ENCODE peak calls at places on chromosomes 3 and 15, in four cellular contexts. Y is IMR-90, G is GM12878, O is H1. X is an unnamed sample.

GRCh38 chr3:74127261-74127660 is 487.2 kb downstream of the CNTN3 start:
- DNase-seq in G (no peak), O (no peak), Y (no peak), X (no peak)

GRCh38 chr3:14169871-14170270 is 8.5 kb downstream of the XPC start:
- DNase-seq in G (no peak), Y (peak; percentile 18), O (no peak), X (no peak)

GRCh38 chr3:186570941-186571643 is 572 bp downstream of the DNAJB11 start:
- DNase-seq in Y (no peak), G (no peak), O (no peak), X (no peak)

GRCh38 chr3:101984356-101984755 is 135.0 kb downstream of the NFKBIZ start:
- DNase-seq in O (no peak), Y (no peak), G (no peak), X (no peak)

GRCh38 chr15:68583321-68583720 is 4.5 kb downstream of the CORO2B start:
- DNase-seq in G (no peak), O (no peak), Y (no peak), X (no peak)

GRCh38 chr3:31802981-31803380 is 178.1 kb downstream of the OSBPL10 start:
- DNase-seq in G (no peak), O (no peak), Y (no peak), X (no peak)

GRCh38 chr3:23653647-23654525 is 151.9 kb upstream of the UBE2E1 start:
- DNase-seq in Y (no peak), O (no peak), G (peak; percentile 97), X (no peak)

GRCh38 chr15:92617197-92618037 is 38.2 kb downstream of the FAM174B start:
- DNase-seq in G (no peak), Y (peak; percentile 57), O (no peak), X (peak; percentile 90)

GRCh38 chr15:68652141-68652540 is 73.3 kb downstream of the CORO2B start:
- DNase-seq in O (no peak), G (no peak), Y (no peak), X (no peak)

GRCh38 chr15:92822216-92823144 is 77.6 kb upstream of the CHD2 start:
- DNase-seq in O (no peak), Y (no peak), G (no peak), X (no peak)

GRCh38 chr3:124034016-124034808 is 42.3 kb upstream of the ROPN1 start:
- DNase-seq in O (no peak), Y (no peak), G (no peak), X (peak; percentile 12)

GRCh38 chr3:180199396-180199795 is 162.7 kb upstream of the PEX5L start:
- DNase-seq in Y (no peak), G (no peak), O (no peak), X (no peak)

GRCh38 chr3:49257187-49257586 is 19.8 kb downstream of the C3orf62 start:
- DNase-seq in Y (no peak), O (no peak), G (no peak), X (no peak)

GRCh38 chr15:63608989-63609388 is 11.8 kb downstream of the FBXL22 start:
- DNase-seq in G (no peak), Y (no peak), O (no peak), X (no peak)

GRCh38 chr3:37526511-37526910 is 335.2 kb upstream of the CTDSPL start:
- DNase-seq in G (no peak), O (no peak), Y (peak; percentile 66), X (no peak)

GRCh38 chr3:10560060-10560861 is 54.9 kb upstream of the ATP2B2 start:
- DNase-seq in O (no peak), Y (no peak), G (no peak), X (no peak)

GRCh38 chr3:12139111-12139511 is 19.6 kb downstream of the TIMP4 start:
- DNase-seq in G (no peak), O (peak; percentile 23), Y (peak; percentile 73), X (peak; percentile 31)

GRCh38 chr15:79219393-79220056 is 63.0 kb upstream of the ANKRD34C start:
- DNase-seq in Y (no peak), G (no peak), O (no peak), X (no peak)

GRCh38 chr3:53566450-53567145 is 72.2 kb downstream of the CACNA1D start:
- DNase-seq in G (no peak), O (no peak), Y (no peak), X (no peak)

GRCh38 chr15:63909819-63910437 is 76.2 kb upstream of the HERC1 start:
- DNase-seq in Y (peak; percentile 53), G (no peak), O (no peak), X (no peak)

GRCh38 chr3:71398157-71398836 is 185.2 kb downstream of the FOXP1 start:
- DNase-seq in Y (no peak), O (no peak), G (no peak), X (no peak)

GRCh38 chr3:47082519-47082918 is 81.4 kb downstream of the SETD2 start:
- DNase-seq in G (peak; percentile 51), Y (peak; percentile 89), O (no peak), X (no peak)

GRCh38 chr15:93894438-93894837 is 336.9 kb upstream of the MCTP2 start:
- DNase-seq in G (no peak), O (no peak), Y (no peak), X (no peak)

GRCh38 chr3:153669527-153669926 is 451.7 kb upstream of the ARHGEF26 start:
- DNase-seq in G (no peak), Y (no peak), O (no peak), X (no peak)

GRCh38 chr3:153679711-153680110 is 441.5 kb upstream of the ARHGEF26 start:
- DNase-seq in Y (no peak), O (no peak), G (no peak), X (no peak)

GRCh38 chr3:153670577-153670976 is 450.6 kb upstream of the ARHGEF26 start:
- DNase-seq in G (no peak), O (no peak), Y (no peak), X (no peak)

DNA sequence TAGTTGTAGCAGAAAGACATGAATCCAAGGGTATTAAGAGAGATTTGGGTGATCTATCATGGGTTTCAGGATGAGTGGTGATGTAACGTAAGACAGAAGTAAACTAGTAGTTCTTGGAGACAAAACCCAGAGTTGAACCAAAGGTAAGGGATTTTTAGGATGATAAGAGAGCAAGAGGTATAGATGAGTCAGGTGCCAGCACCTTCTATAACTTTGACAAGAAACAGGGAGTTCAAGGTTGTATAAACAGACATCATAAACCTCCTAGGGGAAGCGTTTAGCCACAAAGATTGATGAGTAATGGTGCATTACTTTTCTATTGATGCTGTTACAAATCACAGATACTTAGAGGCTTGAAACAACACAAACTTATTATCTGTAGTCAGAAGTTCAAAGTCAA is 447.3 kb upstream of the ARHGEF26 start:
- DNase-seq in G (no peak), Y (no peak), O (no peak), X (no peak)
- TF ChIP-seq CHD1 in G (no peak), Y (no peak), O (no peak), X (no peak)

GRCh38 chr3:104437131-104437750 is 929.5 kb upstream of the ALCAM start:
- DNase-seq in O (no peak), Y (peak; percentile 53), G (no peak), X (no peak)
- TF ChIP-seq CHD1 in O (no peak), Y (no peak), G (no peak), X (no peak)

DNA sequence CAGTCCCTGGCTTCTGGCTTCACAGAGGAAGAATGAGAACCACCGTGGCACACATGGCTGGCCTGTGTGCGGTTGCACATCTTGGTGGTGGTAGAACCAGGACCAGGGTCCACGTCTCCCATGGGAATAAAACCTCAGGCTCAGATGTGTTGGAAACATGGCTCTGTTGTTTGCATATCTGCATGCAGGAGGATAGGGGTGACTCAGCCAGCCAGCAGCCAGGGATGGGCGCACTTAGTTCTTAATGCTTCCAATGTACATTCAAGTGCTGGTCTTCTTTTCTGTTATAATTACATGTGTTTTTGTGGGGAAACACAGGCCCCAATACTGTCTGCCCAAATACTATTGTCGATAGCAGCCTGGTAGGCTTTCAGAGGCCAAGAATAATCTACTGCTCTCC is 35.8 kb upstream of the BCL2L10 start:
- DNase-seq in O (no peak), G (no peak), Y (peak; percentile 53), X (no peak)
- TF ChIP-seq CHD1 in O (no peak), G (no peak), Y (no peak), X (no peak)

GRCh38 chr15:78037779-78038305 is 39.7 kb downstream of the TBC1D2B start:
- DNase-seq in G (no peak), Y (no peak), O (no peak), X (no peak)
- TF ChIP-seq CHD1 in G (no peak), Y (no peak), O (no peak), X (no peak)

GRCh38 chr3:129689036-129689435 is 82.6 kb upstream of the PLXND1 start:
- DNase-seq in Y (no peak), G (no peak), O (no peak), X (no peak)

GRCh38 chr3:129690963-129691362 is 84.5 kb upstream of the PLXND1 start:
- DNase-seq in G (no peak), O (no peak), Y (no peak), X (no peak)

GRCh38 chr3:129692743-129693142 is 86.3 kb upstream of the PLXND1 start:
- DNase-seq in O (no peak), G (no peak), Y (no peak), X (no peak)

GRCh38 chr3:129688310-129688895 is 81.9 kb upstream of the PLXND1 start:
- DNase-seq in G (no peak), Y (peak; percentile 74), O (peak; percentile 19), X (no peak)

GRCh38 chr3:129690406-129690805 is 83.9 kb upstream of the PLXND1 start:
- DNase-seq in Y (peak; percentile 79), O (no peak), G (peak; percentile 48), X (peak; percentile 62)
- TF ChIP-seq CHD1 in Y (no peak), O (no peak), G (no peak), X (no peak)

X was measured in K562.